ENCODE peak calls at places on chromosomes 16 and 17, in eight cellular contexts. K is left ventricle myocardium inferior; O is CD8-positive, alpha-beta T cell; P is kidney; U is esophagus squamous epithelium; A is heart left ventricle; M is vagina; Y is A673. D is an unnamed sample.

GRCh38 chr17:34613064-34614019 is 34.0 kb downstream of the TMEM132E start:
- DNase-seq in K (no peak), O (no peak), P (peak; percentile 79), U (no peak), A (no peak), M (no peak), Y (peak; percentile 48), D (no peak)

GRCh38 chr17:69175812-69176517 is 34.3 kb upstream of the ABCA6 start:
- DNase-seq in K (no peak), O (no peak), P (no peak), U (no peak), A (no peak), M (no peak), Y (peak; percentile 68), D (no peak)

GRCh38 chr17:58378895-58379824 is 27.2 kb upstream of the SUPT4H1 start:
- DNase-seq in K (no peak), O (no peak), P (no peak), U (no peak), A (no peak), M (no peak), Y (no peak), D (no peak)

GRCh38 chr16:14043278-14043677 is 27.8 kb upstream of the MRTFB start:
- DNase-seq in K (no peak), O (no peak), P (no peak), U (no peak), A (no peak), M (no peak), Y (no peak), D (no peak)

GRCh38 chr16:84199861-84200260 is 8.9 kb downstream of the ADAD2 start:
- DNase-seq in K (no peak), O (no peak), P (no peak), U (no peak), A (no peak), M (no peak), Y (no peak), D (peak; percentile 76)

GRCh38 chr16:88856122-88856827 is 472 bp downstream of the GALNS start:
- DNase-seq in K (no peak), O (no peak), P (peak; percentile 87), U (no peak), A (no peak), M (no peak), Y (no peak), D (peak; percentile 94)

GRCh38 chr17:54666559-54666958 is 234.1 kb upstream of the TOM1L1 start:
- DNase-seq in K (no peak), O (no peak), P (no peak), U (no peak), A (no peak), M (no peak), Y (no peak), D (no peak)

GRCh38 chr17:4808378-4808767 is 1.4 kb downstream of the PLD2 start:
- DNase-seq in K (peak; percentile 70), O (no peak), P (no peak), U (no peak), A (peak; percentile 64), M (no peak), Y (no peak), D (peak; percentile 81)

GRCh38 chr17:64504769-64505319 is 1.2 kb downstream of the DDX5 start:
- DNase-seq in K (no peak), O (no peak), P (no peak), U (no peak), A (no peak), M (no peak), Y (peak; percentile 40), D (no peak)

GRCh38 chr16:74921051-74921450 is 63.9 kb downstream of the WDR59 start:
- DNase-seq in K (no peak), O (no peak), P (no peak), U (no peak), A (no peak), M (no peak), Y (no peak), D (no peak)

GRCh38 chr17:76751416-76751993 is 13.6 kb downstream of the MFSD11 start:
- DNase-seq in K (no peak), O (no peak), P (no peak), U (no peak), A (no peak), M (no peak), Y (no peak), D (no peak)

GRCh38 chr16:71846443-71846842 is 667 bp downstream of the ATXN1L start:
- DNase-seq in K (no peak), O (no peak), P (no peak), U (no peak), A (no peak), M (no peak), Y (no peak), D (peak; percentile 76)

GRCh38 chr17:559699-560378 is 154.8 kb downstream of the VPS53 start:
- DNase-seq in K (peak; percentile 28), O (no peak), P (no peak), U (no peak), A (peak; percentile 64), M (peak; percentile 92), Y (no peak), D (peak; percentile 92)

GRCh38 chr16:530111-530817 is 2.8 kb downstream of the CAPN15 start:
- DNase-seq in K (no peak), O (no peak), P (no peak), U (no peak), A (no peak), M (no peak), Y (no peak), D (peak; percentile 87)
- H3K4me1 ChIP-seq in K (peaks cover 79% of the 10 kb centered on the region), O (peaks cover 34% of the 10 kb centered on the region), P (peaks cover 36% of the 10 kb centered on the region), U (peaks cover 89% of the 10 kb centered on the region), A (peaks cover 46% of the 10 kb centered on the region), M (peaks cover 70% of the 10 kb centered on the region), Y (peaks cover 7% of the 10 kb centered on the region), D (peaks cover 29% of the 10 kb centered on the region)

GRCh38 chr16:68993885-68994284 is 111.6 kb upstream of the HAS3 start:
- DNase-seq in K (no peak), O (no peak), P (no peak), U (no peak), A (no peak), M (no peak), Y (peak; percentile 31), D (peak; percentile 82)
- TF ChIP-seq CTCF in K (no peak), O (no peak), P (no peak), U (no peak), A (no peak), M (no peak), Y (no peak), D (no peak)

GRCh38 chr17:79459003-79459655 is 151.7 kb downstream of the RBFOX3 start:
- DNase-seq in K (no peak), O (no peak), P (no peak), U (no peak), A (no peak), M (no peak), Y (no peak), D (no peak)

GRCh38 chr17:79457889-79458288 is 153.0 kb downstream of the RBFOX3 start:
- DNase-seq in K (no peak), O (no peak), P (peak; percentile 66), U (no peak), A (no peak), M (no peak), Y (no peak), D (no peak)

GRCh38 chr17:79458356-79458755 is 152.5 kb downstream of the RBFOX3 start:
- DNase-seq in K (no peak), O (no peak), P (no peak), U (no peak), A (no peak), M (no peak), Y (no peak), D (no peak)

GRCh38 chr17:79455636-79456035 is 155.2 kb downstream of the RBFOX3 start:
- DNase-seq in K (no peak), O (no peak), P (no peak), U (no peak), A (no peak), M (no peak), Y (no peak), D (no peak)

DNA sequence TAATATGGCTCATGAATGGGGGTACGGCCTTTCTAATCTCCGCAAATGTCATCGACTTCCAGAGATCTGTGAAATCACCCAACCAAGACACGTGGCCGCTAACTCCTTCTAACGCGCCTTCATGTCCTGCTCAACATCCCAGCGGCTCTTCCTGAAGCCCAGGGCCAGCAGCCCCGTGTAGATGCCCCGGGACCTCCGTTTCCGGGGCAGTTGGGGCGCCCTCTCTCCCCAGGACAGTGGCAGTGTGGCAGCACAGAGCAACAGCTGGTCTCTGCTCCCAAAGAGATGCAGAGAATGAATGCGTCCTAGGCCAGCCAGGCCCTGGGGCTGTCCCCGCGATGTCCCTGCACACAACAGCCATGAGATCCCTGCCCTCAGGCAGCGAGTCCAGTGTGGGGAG is 153.5 kb downstream of the RBFOX3 start:
- DNase-seq in K (no peak), O (no peak), P (peak; percentile 35), U (no peak), A (no peak), M (no peak), Y (no peak), D (no peak)
- H3K4me1 ChIP-seq in K (no peaks in the 10 kb centered on the region), O (no peaks in the 10 kb centered on the region), P (no peaks in the 10 kb centered on the region), U (no peaks in the 10 kb centered on the region), A (no peaks in the 10 kb centered on the region), M (no peaks in the 10 kb centered on the region), Y (no peaks in the 10 kb centered on the region), D (no peaks in the 10 kb centered on the region)

GRCh38 chr16:53007095-53007494 is 45.6 kb downstream of the CHD9NB start:
- DNase-seq in K (no peak), O (no peak), P (no peak), U (no peak), A (no peak), M (no peak), Y (no peak), D (no peak)
- TF ChIP-seq CTCF in K (no peak), O (no peak), P (no peak), U (no peak), A (no peak), M (no peak), Y (no peak), D (no peak)

DNA sequence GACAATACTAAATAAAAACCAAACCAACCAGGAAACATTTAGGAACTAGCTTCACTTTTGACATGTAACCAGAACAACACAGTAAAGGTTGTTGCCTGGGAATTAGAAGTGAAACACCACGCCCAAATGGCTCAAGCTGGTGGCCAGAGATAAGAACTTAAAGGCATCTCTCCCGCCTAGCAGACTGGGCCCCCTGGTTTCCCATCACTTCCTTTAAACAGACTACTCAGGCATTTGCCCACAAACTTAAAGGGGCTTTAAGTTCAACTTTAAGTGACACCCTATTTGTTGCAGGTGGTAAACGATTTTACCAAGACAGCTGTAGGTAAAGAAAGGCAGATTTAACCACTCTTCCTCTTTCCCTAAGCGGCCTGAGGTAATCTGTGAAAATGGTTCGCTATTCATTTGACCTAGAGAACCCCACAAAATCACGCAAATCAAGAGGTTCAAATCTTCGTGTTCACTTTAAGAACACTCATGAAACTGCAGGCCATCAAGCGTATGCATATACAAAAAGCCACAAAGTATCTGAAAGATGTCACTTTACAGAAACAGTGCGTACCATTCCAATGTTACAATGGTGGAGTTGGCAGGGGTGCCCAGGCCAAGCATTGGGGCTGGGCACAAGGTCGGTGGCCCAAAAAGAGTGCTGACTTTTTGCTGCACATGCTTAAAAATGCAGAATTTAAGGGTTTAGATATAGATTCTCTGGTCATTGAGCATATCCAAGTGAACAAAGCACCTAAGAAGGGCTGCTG is 40.8 kb upstream of the BPTF start:
- DNase-seq in K (no peak), O (no peak), P (no peak), U (no peak), A (no peak), M (no peak), Y (no peak), D (no peak)
- H3K4me1 ChIP-seq in K (peaks cover 2% of the 10 kb centered on the region), O (no peaks in the 10 kb centered on the region), P (no peaks in the 10 kb centered on the region), U (peaks cover 13% of the 10 kb centered on the region), A (no peaks in the 10 kb centered on the region), M (no peaks in the 10 kb centered on the region), Y (no peaks in the 10 kb centered on the region), D (no peaks in the 10 kb centered on the region)

D was measured in osteoblast.